ENCODE peak calls at places on chromosomes 4 and X, in four cellular contexts. One of them, this sample, is unnamed.

GRCh38 chr4:30870513-30870912 is 150.3 kb downstream of the PCDH7 start:
- DNase-seq in GM12878: no peak
- DNase-seq in HepG2: no peak
- DNase-seq in K562: no peak
- DNase-seq in this sample: no peak

GRCh38 chrX:154309041-154309775 is 13.6 kb downstream of the TKTL1 start:
- DNase-seq in GM12878: no peak
- DNase-seq in HepG2: no peak
- DNase-seq in K562: no peak
- DNase-seq in this sample: no peak

GRCh38 chr4:106775636-106776035 is 260.5 kb downstream of the DKK2 start:
- DNase-seq in GM12878: no peak
- DNase-seq in HepG2: peak; percentile 13
- DNase-seq in K562: no peak
- DNase-seq in this sample: no peak

GRCh38 chr4:3434891-3435683 is 6.7 kb upstream of the HGFAC start:
- DNase-seq in GM12878: no peak
- DNase-seq in HepG2: no peak
- DNase-seq in K562: no peak
- DNase-seq in this sample: no peak

GRCh38 chr4:67545996-67546356 is 673 bp upstream of the CENPC start:
- DNase-seq in GM12878: no peak
- DNase-seq in HepG2: no peak
- DNase-seq in K562: no peak
- DNase-seq in this sample: no peak

GRCh38 chrX:124087000-124087746 is 125.7 kb downstream of the STAG2 start:
- DNase-seq in GM12878: no peak
- DNase-seq in HepG2: no peak
- DNase-seq in K562: no peak
- DNase-seq in this sample: no peak

GRCh38 chr4:140637836-140638235 is 69.1 kb upstream of the UCP1 start:
- DNase-seq in GM12878: no peak
- DNase-seq in HepG2: peak; percentile 59
- DNase-seq in K562: peak; percentile 39
- DNase-seq in this sample: peak; percentile 51

GRCh38 chrX:120029354-120029753 is 48.1 kb downstream of the RHOXF2B start:
- DNase-seq in GM12878: no peak
- DNase-seq in HepG2: no peak
- DNase-seq in K562: no peak
- DNase-seq in this sample: no peak

GRCh38 chrX:123859828-123860505 is at the start of gene XIAP:
- DNase-seq in GM12878: peak; percentile 41
- DNase-seq in HepG2: peak; percentile 82
- DNase-seq in K562: peak; percentile 87
- DNase-seq in this sample: peak; percentile 86

GRCh38 chr4:3526456-3526855 is 5.8 kb downstream of the LRPAP1 start:
- DNase-seq in GM12878: no peak
- DNase-seq in HepG2: no peak
- DNase-seq in K562: no peak
- DNase-seq in this sample: no peak

GRCh38 chrX:698246-698645 is 67.7 kb downstream of the SHOX start:
- DNase-seq in GM12878: no peak
- DNase-seq in HepG2: no peak
- DNase-seq in K562: no peak
- DNase-seq in this sample: no peak

GRCh38 chrX:132017431-132018185 is 5.5 kb upstream of the STK26 start:
- DNase-seq in GM12878: no peak
- DNase-seq in HepG2: no peak
- DNase-seq in K562: no peak
- DNase-seq in this sample: no peak

GRCh38 chr4:113447061-113447460 is 314.5 kb downstream of the CAMK2D start:
- DNase-seq in GM12878: no peak
- DNase-seq in HepG2: no peak
- DNase-seq in K562: no peak
- DNase-seq in this sample: no peak

GRCh38 chr4:113442821-113443220 is 318.7 kb downstream of the CAMK2D start:
- DNase-seq in GM12878: no peak
- DNase-seq in HepG2: no peak
- DNase-seq in K562: no peak
- DNase-seq in this sample: no peak

GRCh38 chr4:113446019-113446418 is 315.5 kb downstream of the CAMK2D start:
- DNase-seq in GM12878: no peak
- DNase-seq in HepG2: peak; percentile 24
- DNase-seq in K562: no peak
- DNase-seq in this sample: no peak

GRCh38 chr4:113444386-113444785 is 317.2 kb downstream of the CAMK2D start:
- DNase-seq in GM12878: no peak
- DNase-seq in HepG2: no peak
- DNase-seq in K562: no peak
- DNase-seq in this sample: no peak

DNA sequence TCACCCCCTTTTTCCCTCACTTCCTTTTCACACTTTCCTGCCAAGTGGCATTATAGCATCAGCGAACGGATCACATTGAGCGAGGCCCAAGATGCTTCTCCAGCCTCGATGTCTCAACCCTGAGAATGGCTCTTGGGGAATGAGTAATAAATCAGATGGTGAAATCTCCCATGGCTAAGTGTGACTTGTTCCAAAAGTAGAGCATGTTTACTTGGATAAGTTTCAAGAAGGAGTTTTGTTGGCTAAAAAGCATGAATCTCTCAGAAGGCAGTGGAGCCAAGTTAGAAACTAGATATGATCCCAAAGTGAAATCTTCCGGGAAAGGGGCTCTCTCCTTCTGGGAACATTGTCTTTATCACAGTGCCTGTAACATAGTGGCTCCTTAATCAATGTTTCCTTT is 316.3 kb downstream of the CAMK2D start:
- DNase-seq in GM12878: no peak
- DNase-seq in HepG2: no peak
- DNase-seq in K562: no peak
- DNase-seq in this sample: no peak
- TF ChIP-seq TARDBP in GM12878: no peak
- TF ChIP-seq TARDBP in HepG2: no peak
- TF ChIP-seq TARDBP in K562: no peak
- TF ChIP-seq TARDBP in this sample: no peak

GRCh38 chrX:138034136-138034535 is 468.2 kb downstream of the ZIC3 start:
- DNase-seq in GM12878: no peak
- DNase-seq in HepG2: no peak
- DNase-seq in K562: peak; percentile 8
- DNase-seq in this sample: no peak
- TF ChIP-seq TARDBP in GM12878: no peak
- TF ChIP-seq TARDBP in HepG2: no peak
- TF ChIP-seq TARDBP in K562: no peak
- TF ChIP-seq TARDBP in this sample: no peak

DNA sequence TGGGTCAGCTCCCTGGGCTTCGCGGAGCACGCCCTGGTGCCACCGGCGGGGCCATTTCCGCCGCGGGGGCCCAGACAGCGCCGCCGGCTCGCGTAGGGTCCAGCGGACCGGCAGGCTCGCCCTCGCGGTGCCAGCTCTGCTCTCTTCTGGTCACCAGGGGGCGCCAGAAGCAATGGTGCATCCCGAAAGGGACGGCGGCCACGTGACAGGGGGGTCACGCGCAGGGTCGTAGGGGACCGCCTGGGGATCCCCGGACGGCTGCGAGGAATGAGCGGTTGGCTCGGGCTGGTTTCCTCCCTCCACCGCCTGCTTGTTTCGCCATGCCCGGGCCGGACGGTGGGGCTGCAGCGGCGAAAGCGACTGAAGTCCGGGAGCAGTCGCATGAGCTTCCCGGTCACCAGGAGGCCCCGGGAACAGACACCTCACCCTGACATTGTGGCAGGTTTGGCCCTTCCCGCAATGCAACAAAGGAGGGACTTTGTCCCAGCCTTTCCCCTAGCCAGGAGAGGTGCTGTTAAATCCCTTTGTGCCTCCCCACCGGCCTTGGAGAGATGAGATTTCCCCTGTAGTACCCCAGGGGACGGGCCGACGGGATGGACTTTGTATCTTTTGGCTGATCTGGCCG is 15.8 kb downstream of the ZCCHC12 start:
- DNase-seq in GM12878: no peak
- DNase-seq in HepG2: peak; percentile 58
- DNase-seq in K562: peak; percentile 78
- DNase-seq in this sample: peak; percentile 61
- TF ChIP-seq TARDBP in GM12878: no peak
- TF ChIP-seq TARDBP in HepG2: peak; percentile 35
- TF ChIP-seq TARDBP in K562: no peak
- TF ChIP-seq TARDBP in this sample: no peak

GRCh38 chr4:70624226-70624793 is 4.2 kb upstream of the ENAM start:
- DNase-seq in GM12878: no peak
- DNase-seq in HepG2: no peak
- DNase-seq in K562: no peak
- DNase-seq in this sample: no peak
- TF ChIP-seq TARDBP in GM12878: no peak
- TF ChIP-seq TARDBP in HepG2: no peak
- TF ChIP-seq TARDBP in K562: no peak
- TF ChIP-seq TARDBP in this sample: no peak

DNA sequence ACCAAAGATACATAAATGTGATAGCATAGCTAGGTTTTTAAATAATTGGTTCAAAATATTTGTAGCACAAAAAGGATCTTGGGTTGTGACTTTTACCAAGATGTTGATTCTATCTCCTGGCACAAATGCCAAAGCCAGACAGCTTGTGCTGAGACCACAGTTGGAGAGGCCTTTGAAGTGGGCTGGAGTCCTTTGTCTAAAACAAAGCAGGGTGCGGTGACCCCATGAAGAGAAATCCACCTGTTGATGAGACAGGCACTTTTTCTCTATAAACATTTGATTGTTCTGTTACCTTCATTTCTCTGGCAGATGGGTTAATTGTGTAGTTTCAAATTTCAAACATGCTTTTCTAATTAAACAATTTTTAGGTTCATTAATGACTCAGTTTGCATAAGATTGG is 56.7 kb downstream of the STOX2 start:
- DNase-seq in GM12878: no peak
- DNase-seq in HepG2: no peak
- DNase-seq in K562: no peak
- DNase-seq in this sample: no peak
- TF ChIP-seq TARDBP in GM12878: no peak
- TF ChIP-seq TARDBP in HepG2: no peak
- TF ChIP-seq TARDBP in K562: no peak
- TF ChIP-seq TARDBP in this sample: no peak

GRCh38 chr4:38781854-38782261 is 932 bp downstream of the TLR10 start:
- DNase-seq in GM12878: peak; percentile 72
- DNase-seq in HepG2: no peak
- DNase-seq in K562: no peak
- DNase-seq in this sample: no peak

GRCh38 chr4:38785041-38785790 is 2.4 kb upstream of the TLR10 start:
- DNase-seq in GM12878: no peak
- DNase-seq in HepG2: no peak
- DNase-seq in K562: no peak
- DNase-seq in this sample: no peak

GRCh38 chr4:38783109-38783460 is 295 bp upstream of the TLR10 start:
- DNase-seq in GM12878: no peak
- DNase-seq in HepG2: no peak
- DNase-seq in K562: no peak
- DNase-seq in this sample: no peak

GRCh38 chr4:38784141-38784540 is 1.4 kb upstream of the TLR10 start:
- DNase-seq in GM12878: no peak
- DNase-seq in HepG2: no peak
- DNase-seq in K562: no peak
- DNase-seq in this sample: no peak

GRCh38 chr4:38782452-38783108 is at the start of gene TLR10:
- DNase-seq in GM12878: peak; percentile 82
- DNase-seq in HepG2: peak; percentile 20
- DNase-seq in K562: peak; percentile 40
- DNase-seq in this sample: peak; percentile 23
- TF ChIP-seq TARDBP in GM12878: no peak
- TF ChIP-seq TARDBP in HepG2: no peak
- TF ChIP-seq TARDBP in K562: no peak
- TF ChIP-seq TARDBP in this sample: no peak

DNA sequence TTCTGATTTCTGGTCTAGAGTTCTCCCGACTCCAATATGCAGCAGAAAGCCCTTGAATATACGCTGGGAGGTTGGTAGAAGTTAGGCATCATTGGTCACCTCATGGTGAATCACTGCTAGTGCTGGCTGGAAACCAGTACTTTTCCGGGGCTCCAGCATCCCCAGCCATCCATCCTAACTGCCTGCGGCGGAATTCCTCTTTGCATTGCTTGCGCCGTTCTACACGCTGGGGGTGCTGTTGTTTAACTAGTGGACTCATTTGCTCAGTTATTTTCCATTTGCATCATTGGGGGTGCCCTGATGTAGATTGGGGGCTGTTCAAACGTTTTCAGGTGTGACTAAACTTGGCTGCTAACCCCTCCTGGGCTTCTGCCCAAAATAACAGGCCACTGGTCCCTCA is 23.3 kb upstream of the GPR50 start:
- DNase-seq in GM12878: no peak
- DNase-seq in HepG2: peak; percentile 0
- DNase-seq in K562: no peak
- DNase-seq in this sample: no peak
- TF ChIP-seq TARDBP in GM12878: no peak
- TF ChIP-seq TARDBP in HepG2: no peak
- TF ChIP-seq TARDBP in K562: no peak
- TF ChIP-seq TARDBP in this sample: no peak

GRCh38 chr4:1499465-1499864 is 93.2 kb upstream of the NKX1-1 start:
- DNase-seq in GM12878: no peak
- DNase-seq in HepG2: no peak
- DNase-seq in K562: no peak
- DNase-seq in this sample: no peak
- TF ChIP-seq TARDBP in GM12878: no peak
- TF ChIP-seq TARDBP in HepG2: no peak
- TF ChIP-seq TARDBP in K562: no peak
- TF ChIP-seq TARDBP in this sample: no peak

GRCh38 chrX:105972690-105973386 is 65.7 kb downstream of the SERPINA7 start:
- DNase-seq in GM12878: no peak
- DNase-seq in HepG2: peak; percentile 14
- DNase-seq in K562: no peak
- DNase-seq in this sample: no peak
- TF ChIP-seq TARDBP in GM12878: no peak
- TF ChIP-seq TARDBP in HepG2: no peak
- TF ChIP-seq TARDBP in K562: no peak
- TF ChIP-seq TARDBP in this sample: no peak

This sample was measured in HEK293T.